ENCODE peak calls at places on chromosomes 2 and 18, in seven cellular contexts. One of them, this sample, is unnamed.

GRCh38 chr2:126227250-126227649 is 428.7 kb upstream of the GYPC start:
- DNase-seq in T follicular helper cell: no peak
- DNase-seq in astrocyte of the cerebellum: no peak
- DNase-seq in A673: peak
- DNase-seq in iPS DF 6.9: peak
- DNase-seq in suprapubic skin: no peak
- DNase-seq in T-cell: no peak
- DNase-seq in this sample: no peak

GRCh38 chr2:191539068-191539467 is 138.9 kb upstream of the NABP1 start:
- DNase-seq in T follicular helper cell: peak
- DNase-seq in astrocyte of the cerebellum: peak
- DNase-seq in A673: peak
- DNase-seq in iPS DF 6.9: peak
- DNase-seq in suprapubic skin: no peak
- DNase-seq in T-cell: peak
- DNase-seq in this sample: peak

GRCh38 chr18:28576941-28577340 is 400.0 kb upstream of the CDH2 start:
- DNase-seq in T follicular helper cell: no peak
- DNase-seq in astrocyte of the cerebellum: no peak
- DNase-seq in A673: no peak
- DNase-seq in iPS DF 6.9: no peak
- DNase-seq in suprapubic skin: no peak
- DNase-seq in T-cell: no peak
- DNase-seq in this sample: no peak

GRCh38 chr2:233656443-233656842 is 15.3 kb upstream of the UGT1A9 start:
- DNase-seq in T follicular helper cell: no peak
- DNase-seq in astrocyte of the cerebellum: no peak
- DNase-seq in A673: no peak
- DNase-seq in iPS DF 6.9: no peak
- DNase-seq in suprapubic skin: no peak
- DNase-seq in T-cell: no peak
- DNase-seq in this sample: no peak

GRCh38 chr2:25149646-25150045 is 18.7 kb downstream of the POMC start:
- DNase-seq in T follicular helper cell: no peak
- DNase-seq in astrocyte of the cerebellum: no peak
- DNase-seq in A673: no peak
- DNase-seq in iPS DF 6.9: no peak
- DNase-seq in suprapubic skin: no peak
- DNase-seq in T-cell: no peak
- DNase-seq in this sample: no peak

GRCh38 chr18:23563377-23564043 is 22.8 kb downstream of the NPC1 start:
- DNase-seq in T follicular helper cell: no peak
- DNase-seq in astrocyte of the cerebellum: no peak
- DNase-seq in A673: no peak
- DNase-seq in iPS DF 6.9: no peak
- DNase-seq in suprapubic skin: no peak
- DNase-seq in T-cell: no peak
- DNase-seq in this sample: no peak

GRCh38 chr2:230327418-230328154 is 593 bp downstream of the SP140L start:
- DNase-seq in T follicular helper cell: no peak
- DNase-seq in astrocyte of the cerebellum: no peak
- DNase-seq in A673: no peak
- DNase-seq in iPS DF 6.9: no peak
- DNase-seq in suprapubic skin: no peak
- DNase-seq in T-cell: no peak
- DNase-seq in this sample: no peak

GRCh38 chr2:192560326-192560725 is 365.6 kb upstream of the TMEFF2 start:
- DNase-seq in T follicular helper cell: no peak
- DNase-seq in astrocyte of the cerebellum: no peak
- DNase-seq in A673: no peak
- DNase-seq in iPS DF 6.9: no peak
- DNase-seq in suprapubic skin: no peak
- DNase-seq in T-cell: no peak
- DNase-seq in this sample: no peak

GRCh38 chr2:65660340-65660739 is 227.9 kb upstream of the SPRED2 start:
- DNase-seq in T follicular helper cell: no peak
- DNase-seq in astrocyte of the cerebellum: no peak
- DNase-seq in A673: peak
- DNase-seq in iPS DF 6.9: no peak
- DNase-seq in suprapubic skin: no peak
- DNase-seq in T-cell: no peak
- DNase-seq in this sample: no peak